ENCODE peak calls at places on chromosome 7, in four cellular contexts. Q, J, U and I are unnamed samples.

GRCh38 chr7:104943502-104944343 is 70.3 kb upstream of the KMT2E start:
- DNase-seq in Q (peak; percentile 45), J (peak; percentile 94), U (peak; percentile 21), I (peak; percentile 60)

GRCh38 chr7:111892568-111892967 is 313.6 kb downstream of the DOCK4 start:
- DNase-seq in Q (no peak), J (no peak), U (no peak), I (no peak)

GRCh38 chr7:108014200-108014599 is 11.2 kb upstream of the LAMB1 start:
- DNase-seq in Q (no peak), J (no peak), U (no peak), I (no peak)

GRCh38 chr7:107394831-107395230 is 75.0 kb upstream of the GPR22 start:
- DNase-seq in Q (no peak), J (no peak), U (no peak), I (no peak)

GRCh38 chr7:158738841-158739240 is 34.2 kb upstream of the NCAPG2 start:
- DNase-seq in Q (no peak), J (no peak), U (no peak), I (no peak)

GRCh38 chr7:7351832-7352231 is 169.5 kb downstream of the C1GALT1 start:
- DNase-seq in Q (no peak), J (no peak), U (no peak), I (no peak)

GRCh38 chr7:144812379-144813283 is 23.2 kb downstream of the TPK1 start:
- DNase-seq in Q (no peak), J (no peak), U (no peak), I (no peak)

GRCh38 chr7:31642681-31643115 is 44.3 kb upstream of the PPP1R17 start:
- DNase-seq in Q (no peak), J (no peak), U (no peak), I (no peak)

GRCh38 chr7:50481867-50482266 is 31.7 kb upstream of the FIGNL1 start:
- DNase-seq in Q (no peak), J (no peak), U (no peak), I (no peak)

GRCh38 chr7:5495581-5496375 is 72.1 kb upstream of the TNRC18 start:
- DNase-seq in Q (no peak), J (no peak), U (no peak), I (no peak)

GRCh38 chr7:148277042-148277660 is 313.4 kb upstream of the C7orf33 start:
- DNase-seq in Q (no peak), J (no peak), U (no peak), I (no peak)

GRCh38 chr7:78195281-78195680 is 396.7 kb downstream of the PHTF2 start:
- DNase-seq in Q (no peak), J (no peak), U (no peak), I (no peak)

GRCh38 chr7:54166419-54166818 is 375.8 kb upstream of the VSTM2A start:
- DNase-seq in Q (no peak), J (no peak), U (no peak), I (no peak)

GRCh38 chr7:52119537-52119936 is 802.9 kb upstream of the COBL start:
- DNase-seq in Q (no peak), J (no peak), U (no peak), I (no peak)

GRCh38 chr7:20959281-20959680 is 172.6 kb upstream of the SP8 start:
- DNase-seq in Q (no peak), J (no peak), U (no peak), I (no peak)